ENCODE peak calls at places on chromosomes 3 and 15, in six cellular contexts. O, R, T, G, M and N are unnamed samples.

GRCh38 chr15:66115568-66116206 is 137.9 kb downstream of the MEGF11 start:
- DNase-seq in M (no peak), R (no peak), T (no peak), G (no peak), O (no peak), N (no peak)

GRCh38 chr15:77737238-77738037 is 104.7 kb upstream of the LINGO1 start:
- DNase-seq in T (peak), R (no peak), G (no peak), M (no peak), O (no peak), N (no peak)

GRCh38 chr3:69299344-69299743 is 86.5 kb downstream of the FRMD4B start:
- DNase-seq in G (no peak), T (no peak), M (no peak), R (no peak), O (no peak), N (no peak)

GRCh38 chr15:95208988-95209387 is 977.6 kb downstream of the MCTP2 start:
- DNase-seq in R (no peak), T (no peak), G (no peak), O (no peak), M (no peak), N (no peak)

GRCh38 chr3:59243476-59243875 is 193.7 kb upstream of the CFAP20DC start:
- DNase-seq in G (no peak), T (no peak), O (no peak), M (no peak), R (no peak), N (no peak)

GRCh38 chr3:174146008-174146407 is 713.1 kb upstream of the NAALADL2 start:
- DNase-seq in O (no peak), M (no peak), R (no peak), T (no peak), G (no peak), N (no peak)

GRCh38 chr15:64072812-64073211 is 20.8 kb downstream of the CIAO2A start:
- DNase-seq in O (no peak), R (no peak), T (peak), G (no peak), M (no peak), N (no peak)

GRCh38 chr15:40309344-40309862 is 1.7 kb upstream of the PLCB2 start:
- DNase-seq in R (no peak), T (no peak), O (no peak), M (no peak), G (no peak), N (no peak)

GRCh38 chr3:40313975-40314860 is 4.7 kb downstream of the EIF1B start:
- DNase-seq in M (no peak), G (no peak), T (no peak), O (no peak), R (no peak), N (peak)

GRCh38 chr3:158763421-158763820 is 31.2 kb upstream of the RARRES1 start:
- DNase-seq in O (no peak), R (no peak), M (no peak), T (no peak), G (no peak), N (no peak)
- TF ChIP-seq JUND in O (no peak), R (no peak), M (no peak), T (no peak), G (no peak), N (no peak)

GRCh38 chr15:89444241-89444797 is 52.1 kb downstream of the RHCG start:
- DNase-seq in O (no peak), G (no peak), M (no peak), T (no peak), R (no peak), N (no peak)
- TF ChIP-seq JUND in O (no peak), G (no peak), M (no peak), T (no peak), R (no peak), N (no peak)

GRCh38 chr15:78929536-78930264 is 15.1 kb downstream of the CTSH start:
- DNase-seq in O (no peak), R (no peak), M (no peak), T (no peak), G (no peak), N (peak)
- TF ChIP-seq JUND in O (no peak), R (no peak), M (no peak), T (no peak), G (no peak), N (peak)

DNA sequence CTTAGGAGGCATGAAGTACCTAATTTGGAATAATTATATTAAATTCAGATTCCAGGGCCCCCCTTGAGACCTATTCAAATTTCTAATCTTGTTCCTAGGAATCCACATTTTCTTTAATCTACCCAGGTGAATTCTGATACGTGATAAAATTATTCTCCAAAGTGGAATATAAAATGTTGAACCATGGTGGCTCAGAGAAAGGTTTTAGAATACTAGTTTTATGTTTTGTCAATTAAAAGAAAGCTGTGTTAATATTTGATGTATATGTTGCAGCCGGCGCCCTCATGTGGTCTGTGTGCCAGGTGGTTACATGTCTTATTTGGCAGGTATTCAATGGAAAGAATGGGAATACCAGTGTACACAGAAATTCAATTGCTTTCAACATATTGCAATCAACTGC is 321.8 kb downstream of the FEZF2 start:
- DNase-seq in G (peak), T (peak), M (no peak), O (no peak), R (peak), N (peak)
- TF ChIP-seq JUND in G (no peak), T (no peak), M (no peak), O (no peak), R (no peak), N (no peak)

GRCh38 chr15:58931985-58932384 is 1.5 kb downstream of the SLTM start:
- DNase-seq in M (no peak), T (no peak), O (peak), G (no peak), R (peak), N (peak)
- TF ChIP-seq JUND in M (no peak), T (no peak), O (no peak), G (no peak), R (no peak), N (no peak)

DNA sequence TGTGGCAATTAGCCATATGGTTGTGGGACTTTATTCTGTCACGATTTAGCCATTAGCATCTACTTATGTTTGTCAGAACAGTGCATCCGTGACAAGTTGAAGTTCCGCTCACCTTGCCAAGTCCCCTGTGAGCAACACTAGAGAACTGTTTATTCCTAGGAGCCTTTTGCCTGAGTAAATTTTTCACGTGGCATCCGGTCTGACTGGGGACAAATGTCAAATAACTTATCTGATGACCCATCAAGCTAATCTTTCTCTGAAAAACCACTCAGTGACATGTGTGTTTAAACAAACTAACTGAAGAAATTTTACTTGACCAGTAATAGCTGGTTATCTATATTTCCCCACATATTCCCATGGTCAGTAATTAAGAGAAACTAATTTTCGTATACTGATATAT is 403.2 kb downstream of the TBC1D5 start:
- DNase-seq in G (no peak), R (peak), O (no peak), T (no peak), M (no peak), N (peak)
- TF ChIP-seq JUND in G (no peak), R (no peak), O (no peak), T (peak), M (no peak), N (no peak)

DNA sequence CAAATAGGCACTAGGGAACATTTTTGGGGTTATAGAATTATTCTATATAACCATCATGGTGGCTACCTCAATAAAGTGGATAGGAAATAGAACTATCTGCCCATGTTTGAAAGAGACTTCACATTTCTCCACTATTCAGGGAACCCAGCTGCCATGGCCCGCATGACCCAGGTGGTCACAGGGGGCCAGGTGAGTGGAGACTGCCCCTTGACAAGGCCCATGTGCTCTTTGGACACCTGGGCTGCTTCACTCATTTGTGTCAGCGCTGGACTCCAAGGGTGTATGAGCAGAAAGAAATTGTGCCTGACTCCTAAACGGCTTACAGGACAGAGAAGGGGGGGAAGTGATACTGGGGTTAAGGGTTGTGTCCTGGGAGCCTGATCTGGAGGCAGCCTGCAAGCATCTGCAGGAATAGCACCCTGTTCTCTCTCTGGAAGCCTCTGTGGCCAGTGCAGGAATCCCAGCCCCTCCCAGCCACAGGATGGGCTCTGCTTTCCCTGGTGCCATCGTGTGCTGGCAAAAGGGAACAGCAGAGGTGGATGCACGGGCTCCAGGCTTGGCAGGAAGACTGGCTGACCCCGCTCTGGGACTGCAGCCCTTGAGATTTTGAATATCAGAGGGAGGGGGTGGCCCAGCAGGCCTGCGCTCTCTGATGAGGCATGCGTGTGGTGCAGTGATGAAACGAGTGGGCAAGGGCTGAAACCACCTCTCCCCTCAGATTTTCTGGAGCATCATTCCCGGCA is 9.1 kb upstream of the C3orf22 start:
- DNase-seq in R (peak), G (no peak), T (no peak), M (peak), O (no peak), N (peak)
- TF ChIP-seq JUND in R (no peak), G (no peak), T (no peak), M (no peak), O (no peak), N (no peak)

GRCh38 chr3:45145223-45145622 is 955 bp downstream of the CDCP1 start:
- DNase-seq in R (peak), M (no peak), O (no peak), T (no peak), G (no peak), N (peak)
- TF ChIP-seq JUND in R (no peak), M (no peak), O (no peak), T (no peak), G (no peak), N (no peak)

GRCh38 chr15:69952210-69952555 is 145.5 kb downstream of the TLE3 start:
- DNase-seq in O (no peak), R (no peak), G (no peak), T (peak), M (no peak), N (no peak)
- TF ChIP-seq JUND in O (no peak), R (no peak), G (no peak), T (no peak), M (no peak), N (no peak)

DNA sequence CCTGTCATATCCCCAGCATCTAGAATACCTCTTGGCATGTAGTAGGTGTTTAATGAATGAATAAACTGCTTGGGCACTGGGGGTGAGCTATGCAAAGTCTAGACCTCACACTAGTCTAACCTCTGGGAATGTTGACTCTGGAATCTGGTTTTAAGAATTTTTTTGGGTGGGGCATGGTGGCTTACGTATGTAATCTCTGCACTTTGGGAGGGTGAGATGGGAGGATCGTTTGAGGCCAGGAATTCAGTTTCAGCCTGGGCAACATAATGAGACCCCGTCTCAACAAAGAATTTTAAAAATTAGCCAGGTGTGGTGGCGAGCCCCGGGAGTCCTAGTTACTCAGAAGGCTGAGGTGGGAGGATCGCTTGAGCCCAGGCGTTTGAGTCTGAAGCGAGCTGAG is 146.3 kb upstream of the RGMA start:
- DNase-seq in R (no peak), O (no peak), G (no peak), T (no peak), M (no peak), N (no peak)
- TF ChIP-seq JUND in R (no peak), O (no peak), G (no peak), T (no peak), M (no peak), N (no peak)